ENCODE peak calls at places on chromosomes 12 and 14, in five cellular contexts. D is astrocyte of the spinal cord, T is cardiac fibroblast, V is left ventricle myocardium inferior, A is AG04450. P is an unnamed sample.

GRCh38 chr14:89674906-89675305 is 257.9 kb upstream of the FOXN3 start:
- DNase-seq in V (no peak), A (no peak), D (no peak), T (no peak), P (no peak)

GRCh38 chr12:50166776-50167025 is 468 bp downstream of the CERS5 start:
- DNase-seq in D (no peak), T (no peak), V (peak; percentile 32), A (no peak), P (no peak)

GRCh38 chr12:70641691-70642090 is 4.5 kb upstream of the PTPRB start:
- DNase-seq in T (no peak), A (no peak), V (no peak), D (no peak), P (no peak)

GRCh38 chr14:39015360-39015961 is 87.6 kb downstream of the SEC23A start:
- DNase-seq in T (peak; percentile 73), D (peak; percentile 58), A (no peak), V (no peak), P (peak; percentile 78)

GRCh38 chr12:90295858-90296257 is 587.2 kb upstream of the ATP2B1 start:
- DNase-seq in V (no peak), D (no peak), T (no peak), A (no peak), P (no peak)

GRCh38 chr14:106455026-106455425 is 928.6 kb downstream of the TMEM121 start:
- DNase-seq in D (no peak), T (no peak), V (no peak), A (no peak), P (no peak)

GRCh38 chr12:49626169-49626835 is 2.9 kb downstream of the PRPF40B start:
- DNase-seq in A (no peak), T (no peak), V (no peak), D (no peak), P (peak; percentile 37)

GRCh38 chr12:39467432-39467870 is 24.5 kb upstream of the KIF21A start:
- DNase-seq in V (no peak), T (peak; percentile 24), A (no peak), D (peak; percentile 31), P (peak; percentile 14)

GRCh38 chr12:120858306-120859088 is 45.7 kb downstream of the SPPL3 start:
- DNase-seq in D (no peak), A (no peak), T (no peak), V (no peak), P (no peak)

GRCh38 chr12:59808317-59808910 is 212.6 kb downstream of the SLC16A7 start:
- DNase-seq in V (no peak), D (peak; percentile 47), A (no peak), T (peak; percentile 60), P (peak; percentile 50)

GRCh38 chr14:35317820-35318219 is 25.6 kb downstream of the PSMA6 start:
- DNase-seq in D (no peak), V (no peak), A (no peak), T (no peak), P (no peak)

GRCh38 chr12:109767456-109767855 is 53.8 kb downstream of the FAM222A start:
- DNase-seq in D (no peak), A (no peak), V (no peak), T (no peak), P (no peak)

GRCh38 chr14:55518391-55518790 is 61.6 kb upstream of the KTN1 start:
- DNase-seq in A (no peak), V (no peak), D (no peak), T (peak; percentile 54), P (peak; percentile 27)

GRCh38 chr12:119902084-119902509 is 25.0 kb upstream of the CIT start:
- DNase-seq in T (peak; percentile 69), A (peak; percentile 32), D (peak; percentile 76), V (peak; percentile 15), P (peak; percentile 71)

GRCh38 chr14:106511411-106512198 is 985.2 kb downstream of the TMEM121 start:
- DNase-seq in V (no peak), A (no peak), D (no peak), T (no peak), P (no peak)

GRCh38 chr14:93430889-93431670 is at the start of gene UNC79:
- DNase-seq in D (no peak), T (peak; percentile 22), V (no peak), A (no peak), P (peak; percentile 18)

DNA sequence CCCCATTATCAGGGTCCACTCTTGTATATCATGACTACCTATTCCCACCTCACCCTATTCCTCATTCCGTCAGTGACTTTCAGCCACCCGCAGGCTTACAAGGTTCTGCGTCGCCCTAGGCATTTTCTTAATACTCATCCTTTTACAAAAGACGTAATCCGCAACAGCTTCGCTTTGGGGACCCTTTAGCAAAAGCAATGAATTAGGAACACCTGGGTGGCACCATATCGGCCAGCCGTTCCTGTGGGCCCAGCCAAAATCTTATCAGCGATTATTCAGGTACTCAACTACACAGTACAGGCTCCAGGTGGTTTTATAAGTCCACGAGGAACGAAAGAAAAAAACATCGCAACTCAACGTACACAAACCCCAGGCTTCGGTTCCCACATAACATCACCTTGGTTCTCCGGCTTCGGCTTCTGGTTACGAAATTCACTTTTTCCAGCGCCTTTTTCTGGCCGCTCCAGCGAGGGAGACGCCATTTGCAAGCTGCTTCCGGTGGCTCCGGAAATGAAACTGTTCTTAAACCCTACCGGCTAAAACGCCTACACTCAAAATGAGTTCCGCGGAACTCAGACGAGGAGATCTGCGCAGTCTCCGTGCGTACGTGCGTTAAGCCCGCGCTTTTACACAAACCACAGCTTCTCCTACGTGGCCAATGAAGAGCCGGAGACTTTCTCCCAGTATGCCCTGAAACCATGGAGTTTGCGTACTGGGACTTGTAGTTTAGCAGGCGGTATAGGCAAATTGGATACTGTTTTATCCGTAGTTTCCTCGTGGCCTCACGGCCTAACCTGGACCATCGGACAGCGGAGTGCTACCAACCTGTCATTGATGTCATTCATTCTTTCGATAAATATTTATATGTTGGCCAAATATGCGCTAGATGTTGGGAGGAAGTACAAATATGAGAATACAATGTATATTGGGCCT is at the start of gene KRR1:
- DNase-seq in T (peak; percentile 99), A (peak; percentile 97), V (peak; percentile 90), D (peak; percentile 99), P (peak; percentile 99)
- TF ChIP-seq CTCF in T (peak; percentile 3), A (no peak), V (peak; percentile 38), D (no peak), P (no peak)

GRCh38 chr14:103680491-103681231 is 34.6 kb downstream of the XRCC3 start:
- DNase-seq in T (no peak), V (no peak), A (no peak), D (no peak), P (no peak)
- H3K4me3 ChIP-seq in T (no peak overlapping the region), V (no peak overlapping the region), A (no peak overlapping the region), D (no peak overlapping the region), P (no peak overlapping the region)

DNA sequence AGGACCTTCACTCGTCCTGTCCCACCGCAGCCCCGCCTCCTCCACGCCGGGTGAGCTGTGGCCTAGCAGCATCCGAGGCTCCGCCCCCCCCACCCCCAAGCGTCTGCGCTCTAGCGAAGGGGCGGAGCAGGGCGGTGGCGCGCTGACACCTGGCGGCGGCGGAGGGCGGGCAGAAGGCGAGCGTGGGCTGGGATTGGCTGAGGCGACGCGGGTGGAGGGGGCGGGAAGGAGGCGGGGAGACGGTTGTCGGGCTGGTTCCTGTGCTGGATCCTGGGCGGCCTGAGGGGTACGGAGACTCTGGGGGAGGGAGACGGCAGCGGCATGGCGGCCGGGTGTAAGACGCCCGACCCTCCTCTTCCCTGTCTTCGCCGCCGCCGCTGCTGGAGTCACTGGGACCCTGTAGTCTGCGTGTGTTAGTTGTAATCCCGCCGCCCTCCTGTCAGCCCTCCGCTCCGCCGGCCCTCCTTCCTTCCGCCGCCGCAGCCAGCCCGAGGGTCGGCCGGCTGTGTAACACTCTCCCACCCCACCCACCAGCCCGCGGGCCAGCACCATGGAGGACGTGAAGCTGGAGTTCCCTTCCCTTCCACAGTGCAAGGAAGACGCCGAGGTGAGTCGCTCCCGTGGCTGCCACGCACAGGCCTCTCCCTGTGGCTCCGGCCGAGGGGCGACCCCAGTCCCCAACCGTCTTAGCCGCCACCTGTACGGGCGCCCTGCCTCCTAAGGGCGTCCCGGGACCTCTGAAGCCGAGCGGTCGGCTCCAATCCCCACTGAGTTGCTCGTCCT is at the start of gene STYX:
- DNase-seq in D (peak; percentile 99), V (peak; percentile 99), A (peak; percentile 94), T (peak; percentile 99), P (peak; percentile 98)
- TF ChIP-seq CTCF in D (no peak), V (peak; percentile 47), A (no peak), T (no peak), P (no peak)

GRCh38 chr14:64625363-64626232 is 75.8 kb downstream of the PPP1R36 start:
- DNase-seq in D (no peak), T (no peak), V (no peak), A (no peak), P (no peak)

GRCh38 chr14:64628940-64629403 is 75.3 kb upstream of the PLEKHG3 start:
- DNase-seq in D (peak; percentile 95), V (no peak), T (peak; percentile 79), A (peak; percentile 87), P (peak; percentile 71)

GRCh38 chr14:64620910-64621309 is 71.1 kb downstream of the PPP1R36 start:
- DNase-seq in A (no peak), D (no peak), V (no peak), T (no peak), P (no peak)

GRCh38 chr14:64623576-64624165 is 73.9 kb downstream of the PPP1R36 start:
- DNase-seq in V (no peak), A (no peak), D (no peak), T (no peak), P (no peak)
- H3K4me3 ChIP-seq in V (no peak overlapping the region), A (no peak overlapping the region), D (no peak overlapping the region), T (no peak overlapping the region), P (no peak overlapping the region)

GRCh38 chr14:21454843-21455550 is 926 bp downstream of the CHD8 start:
- DNase-seq in T (no peak), V (no peak), A (no peak), D (no peak), P (no peak)
- TF ChIP-seq CTCF in T (no peak), V (no peak), A (no peak), D (no peak), P (no peak)

GRCh38 chr12:123382684-123383083 is 1.2 kb upstream of the KMT5A start:
- DNase-seq in V (no peak), T (no peak), D (no peak), A (no peak), P (no peak)
- H3K4me3 ChIP-seq in V (peak overlapping the region; percentile 94), T (no peak overlapping the region), D (no peak overlapping the region), A (no peak overlapping the region), P (no peak overlapping the region)

GRCh38 chr12:6335451-6336078 is 6.3 kb downstream of the TNFRSF1A start:
- DNase-seq in D (peak; percentile 87), A (peak; percentile 53), T (peak; percentile 88), V (peak; percentile 72), P (peak; percentile 87)
- TF ChIP-seq CTCF in D (peak; percentile 74), A (peak; percentile 53), T (peak; percentile 59), V (peak; percentile 53), P (peak; percentile 60)

P was measured in fibroblast of pulmonary artery.